ENCODE peak calls at places on chromosomes 16 and 17, in five cellular contexts. T is stomach, H is heart left ventricle, Q is iPS-NIHi11, L is A549. W is an unnamed sample.

GRCh38 chr16:3578610-3579551 is 1.7 kb upstream of the NLRC3 start:
- DNase-seq in T (peak), H (no peak), Q (no peak), L (no peak), W (no peak)

GRCh38 chr17:37392024-37392590 is 14.5 kb downstream of the ACACA start:
- DNase-seq in T (no peak), H (no peak), Q (no peak), L (no peak), W (no peak)

GRCh38 chr16:81189100-81189664 is 49.3 kb upstream of the BCO1 start:
- DNase-seq in T (peak), H (peak), Q (no peak), L (no peak), W (no peak)

GRCh38 chr17:21240375-21241055 is 12.7 kb downstream of the NATD1 start:
- DNase-seq in T (no peak), H (no peak), Q (peak), L (no peak), W (no peak)

GRCh38 chr16:60203525-60204124 is 1469.5 kb upstream of the GOT2 start:
- DNase-seq in T (no peak), H (no peak), Q (no peak), L (peak), W (no peak)

GRCh38 chr17:81456798-81457197 is 55.8 kb downstream of the ACTG1 start:
- DNase-seq in T (no peak), H (no peak), Q (no peak), L (no peak), W (no peak)

GRCh38 chr16:81198635-81199034 is 39.9 kb upstream of the BCO1 start:
- DNase-seq in T (no peak), H (no peak), Q (no peak), L (no peak), W (no peak)

GRCh38 chr17:39963826-39964225 is 1.0 kb downstream of the GSDMA start:
- DNase-seq in T (no peak), H (no peak), Q (no peak), L (no peak), W (no peak)

GRCh38 chr16:75028544-75028943 is 29.7 kb downstream of the ZNRF1 start:
- DNase-seq in T (no peak), H (no peak), Q (no peak), L (no peak), W (no peak)

GRCh38 chr16:1961651-1962067 is 2.3 kb downstream of the NDUFB10 start:
- DNase-seq in T (no peak), H (no peak), Q (no peak), L (no peak), W (no peak)

W was measured in NCI-H1436 treated with DMSO at 0.1 percent for 48 hours.